ENCODE peak calls at places on chromosomes 2 and 18, in seven cellular contexts. One of them, this sample, is unnamed.

GRCh38 chr2:112701092-112701491 is 19.7 kb upstream of the NT5DC4 start:
- DNase-seq in stimulated activated naive CD4-positive, alpha-beta T cell treated with Interleukin-2 at 50 U/mL for 16 hours: no peak
- DNase-seq in NCI-H446: no peak
- DNase-seq in stimulated activated naive CD8-positive, alpha-beta T cell treated with anti-CD3 and anti-CD28 coated beads, Interleukin-15, amount 100 ng/mL, for 72 hours: no peak
- DNase-seq in OCI-LY7: no peak
- DNase-seq in DMS 273 treated with DMSO at 0.1 percent for 48 hours: no peak
- DNase-seq in RWPE2: no peak
- DNase-seq in this sample: no peak

GRCh38 chr2:60925994-60926750 is 44.8 kb downstream of the REL start:
- DNase-seq in stimulated activated naive CD8-positive, alpha-beta T cell treated with anti-CD3 and anti-CD28 coated beads, Interleukin-15, amount 100 ng/mL, for 72 hours: no peak
- DNase-seq in NCI-H446: no peak
- DNase-seq in DMS 273 treated with DMSO at 0.1 percent for 48 hours: no peak
- DNase-seq in RWPE2: no peak
- DNase-seq in OCI-LY7: no peak
- DNase-seq in stimulated activated naive CD4-positive, alpha-beta T cell treated with Interleukin-2 at 50 U/mL for 16 hours: no peak
- DNase-seq in this sample: no peak

GRCh38 chr2:183408562-183408961 is 284.3 kb downstream of the NUP35 start:
- DNase-seq in stimulated activated naive CD8-positive, alpha-beta T cell treated with anti-CD3 and anti-CD28 coated beads, Interleukin-15, amount 100 ng/mL, for 72 hours: no peak
- DNase-seq in OCI-LY7: no peak
- DNase-seq in RWPE2: no peak
- DNase-seq in DMS 273 treated with DMSO at 0.1 percent for 48 hours: no peak
- DNase-seq in NCI-H446: no peak
- DNase-seq in stimulated activated naive CD4-positive, alpha-beta T cell treated with Interleukin-2 at 50 U/mL for 16 hours: no peak
- DNase-seq in this sample: no peak

GRCh38 chr2:99775585-99775984 is 285.8 kb upstream of the REV1 start:
- DNase-seq in OCI-LY7: no peak
- DNase-seq in DMS 273 treated with DMSO at 0.1 percent for 48 hours: no peak
- DNase-seq in RWPE2: no peak
- DNase-seq in NCI-H446: no peak
- DNase-seq in stimulated activated naive CD8-positive, alpha-beta T cell treated with anti-CD3 and anti-CD28 coated beads, Interleukin-15, amount 100 ng/mL, for 72 hours: no peak
- DNase-seq in stimulated activated naive CD4-positive, alpha-beta T cell treated with Interleukin-2 at 50 U/mL for 16 hours: no peak
- DNase-seq in this sample: no peak

GRCh38 chr18:48036641-48037421 is 106.4 kb upstream of the SMAD2 start:
- DNase-seq in DMS 273 treated with DMSO at 0.1 percent for 48 hours: no peak
- DNase-seq in NCI-H446: no peak
- DNase-seq in OCI-LY7: no peak
- DNase-seq in stimulated activated naive CD4-positive, alpha-beta T cell treated with Interleukin-2 at 50 U/mL for 16 hours: no peak
- DNase-seq in RWPE2: peak
- DNase-seq in stimulated activated naive CD8-positive, alpha-beta T cell treated with anti-CD3 and anti-CD28 coated beads, Interleukin-15, amount 100 ng/mL, for 72 hours: no peak
- DNase-seq in this sample: no peak

GRCh38 chr2:8622199-8622911 is 59.5 kb upstream of the ID2 start:
- DNase-seq in stimulated activated naive CD4-positive, alpha-beta T cell treated with Interleukin-2 at 50 U/mL for 16 hours: no peak
- DNase-seq in DMS 273 treated with DMSO at 0.1 percent for 48 hours: no peak
- DNase-seq in RWPE2: no peak
- DNase-seq in OCI-LY7: no peak
- DNase-seq in stimulated activated naive CD8-positive, alpha-beta T cell treated with anti-CD3 and anti-CD28 coated beads, Interleukin-15, amount 100 ng/mL, for 72 hours: no peak
- DNase-seq in NCI-H446: no peak
- DNase-seq in this sample: no peak

GRCh38 chr2:240565267-240566202 is 2.7 kb upstream of the RNPEPL1 start:
- DNase-seq in OCI-LY7: peak
- DNase-seq in stimulated activated naive CD4-positive, alpha-beta T cell treated with Interleukin-2 at 50 U/mL for 16 hours: peak
- DNase-seq in RWPE2: peak
- DNase-seq in stimulated activated naive CD8-positive, alpha-beta T cell treated with anti-CD3 and anti-CD28 coated beads, Interleukin-15, amount 100 ng/mL, for 72 hours: peak
- DNase-seq in NCI-H446: no peak
- DNase-seq in DMS 273 treated with DMSO at 0.1 percent for 48 hours: no peak
- DNase-seq in this sample: peak

GRCh38 chr2:12978058-12978835 is 261.5 kb downstream of the TRIB2 start:
- DNase-seq in stimulated activated naive CD8-positive, alpha-beta T cell treated with anti-CD3 and anti-CD28 coated beads, Interleukin-15, amount 100 ng/mL, for 72 hours: no peak
- DNase-seq in OCI-LY7: no peak
- DNase-seq in DMS 273 treated with DMSO at 0.1 percent for 48 hours: no peak
- DNase-seq in stimulated activated naive CD4-positive, alpha-beta T cell treated with Interleukin-2 at 50 U/mL for 16 hours: no peak
- DNase-seq in RWPE2: no peak
- DNase-seq in NCI-H446: no peak
- DNase-seq in this sample: no peak

GRCh38 chr2:223041527-223042109 is 10.4 kb upstream of the KCNE4 start:
- DNase-seq in OCI-LY7: no peak
- DNase-seq in stimulated activated naive CD4-positive, alpha-beta T cell treated with Interleukin-2 at 50 U/mL for 16 hours: no peak
- DNase-seq in RWPE2: peak
- DNase-seq in stimulated activated naive CD8-positive, alpha-beta T cell treated with anti-CD3 and anti-CD28 coated beads, Interleukin-15, amount 100 ng/mL, for 72 hours: no peak
- DNase-seq in DMS 273 treated with DMSO at 0.1 percent for 48 hours: peak
- DNase-seq in NCI-H446: no peak
- DNase-seq in this sample: no peak

GRCh38 chr2:98577313-98577712 is 31.0 kb downstream of the COA5 start:
- DNase-seq in stimulated activated naive CD4-positive, alpha-beta T cell treated with Interleukin-2 at 50 U/mL for 16 hours: no peak
- DNase-seq in DMS 273 treated with DMSO at 0.1 percent for 48 hours: no peak
- DNase-seq in NCI-H446: no peak
- DNase-seq in OCI-LY7: no peak
- DNase-seq in RWPE2: no peak
- DNase-seq in stimulated activated naive CD8-positive, alpha-beta T cell treated with anti-CD3 and anti-CD28 coated beads, Interleukin-15, amount 100 ng/mL, for 72 hours: no peak
- DNase-seq in this sample: no peak

This sample was measured in GM13977.